ENCODE peak calls at places on chromosomes 13 and 19, in five cellular contexts. O is spleen, R is breast epithelium, J is sigmoid colon, Q is SK-N-MC. C is an unnamed sample.

GRCh38 chr19:47239610-47240296 is 8.8 kb upstream of the BBC3 start:
- DNase-seq in Q (no peak), O (peak), R (no peak), J (peak), C (no peak)

GRCh38 chr13:30334663-30335386 is 27.5 kb upstream of the KATNAL1 start:
- DNase-seq in Q (no peak), O (no peak), J (no peak), R (no peak), C (no peak)

GRCh38 chr13:37944476-37945442 is 75.2 kb upstream of the TRPC4 start:
- DNase-seq in Q (no peak), J (no peak), O (no peak), R (no peak), C (no peak)

GRCh38 chr13:101523154-101523669 is 70.7 kb downstream of the ITGBL1 start:
- DNase-seq in Q (no peak), R (no peak), J (no peak), O (no peak), C (no peak)

GRCh38 chr19:3108775-3109174 is 14.6 kb downstream of the GNA11 start:
- DNase-seq in R (no peak), J (no peak), Q (no peak), O (peak), C (no peak)

GRCh38 chr13:107299717-107300116 is 731.8 kb upstream of the ARGLU1 start:
- DNase-seq in Q (no peak), J (no peak), O (no peak), R (no peak), C (no peak)

GRCh38 chr13:33229446-33230177 is 55.9 kb downstream of the STARD13 start:
- DNase-seq in R (no peak), Q (no peak), J (no peak), O (no peak), C (no peak)

GRCh38 chr19:13056052-13056660 is 46.5 kb downstream of the LYL1 start:
- DNase-seq in Q (no peak), R (no peak), J (peak), O (no peak), C (no peak)

GRCh38 chr13:37889102-37889501 is 19.5 kb upstream of the TRPC4 start:
- DNase-seq in R (no peak), J (no peak), Q (no peak), O (no peak), C (no peak)

GRCh38 chr19:8044018-8044417 is 8.5 kb upstream of the CCL25 start:
- DNase-seq in Q (no peak), J (no peak), R (no peak), O (peak), C (no peak)

GRCh38 chr19:1189419-1189818 is 15.4 kb upstream of the SBNO2 start:
- DNase-seq in J (no peak), Q (no peak), R (no peak), O (no peak), C (no peak)

GRCh38 chr19:21109116-21109515 is 27.1 kb downstream of the ZNF714 start:
- DNase-seq in O (no peak), J (no peak), Q (no peak), R (no peak), C (no peak)

GRCh38 chr19:15640294-15640903 is at the start of gene CYP4F3:
- DNase-seq in J (no peak), R (peak), Q (no peak), O (peak), C (no peak)
- H3K27ac ChIP-seq in J (no peak), R (no peak), Q (no peak), O (peak), C (no peak)

GRCh38 chr13:109592776-109593175 is 193.6 kb downstream of the IRS2 start:
- DNase-seq in O (no peak), J (no peak), Q (no peak), R (no peak), C (no peak)
- TF ChIP-seq POLR2AphosphoS5 in O (no peak), J (no peak), Q (no peak), R (no peak), C (no peak)

DNA sequence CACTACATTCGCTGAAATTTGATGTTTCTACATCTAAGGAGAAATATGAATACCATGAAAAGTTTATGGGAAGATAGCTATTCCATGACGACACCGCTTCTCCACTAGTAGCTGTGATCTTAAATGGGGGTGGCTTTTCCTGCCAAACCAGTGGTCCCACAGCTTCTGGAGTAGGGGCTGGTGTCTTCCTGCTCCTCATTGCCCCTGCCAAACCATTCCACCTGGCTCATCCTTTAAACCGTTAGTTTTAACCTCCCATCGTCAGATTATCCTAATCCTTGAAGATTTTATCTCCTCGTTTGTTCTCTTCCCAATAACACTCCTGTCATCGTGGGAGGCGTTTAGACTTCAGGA is 568 bp upstream of the ZNF230 start:
- DNase-seq in J (no peak), O (no peak), Q (no peak), R (no peak), C (no peak)
- H3K27ac ChIP-seq in J (peak), O (peak), Q (no peak), R (peak), C (peak)

GRCh38 chr19:48424694-48425219 is 21.0 kb upstream of the GRWD1 start:
- DNase-seq in Q (no peak), O (no peak), J (no peak), R (no peak), C (no peak)
- TF ChIP-seq POLR2AphosphoS5 in Q (peak), O (no peak), J (no peak), R (no peak), C (no peak)

DNA sequence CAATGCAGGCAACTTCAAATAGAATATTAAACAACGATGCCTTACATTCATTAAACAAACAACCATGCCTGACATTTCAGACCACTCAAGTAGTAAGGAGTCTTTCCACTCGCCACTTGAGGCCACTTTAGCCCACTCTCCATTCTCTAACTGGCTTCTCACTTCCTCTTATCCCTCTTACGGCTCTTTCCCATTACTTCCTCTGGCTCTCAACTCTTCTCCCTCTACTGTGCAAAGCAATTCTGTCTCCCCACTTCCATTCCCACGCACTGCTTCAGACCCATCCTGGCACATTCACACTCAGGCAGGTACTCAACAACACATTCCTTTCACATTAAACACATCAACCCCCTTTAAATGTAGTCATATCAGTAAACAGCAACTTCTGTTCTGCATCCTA is 229.8 kb upstream of the IPO5 start:
- DNase-seq in O (no peak), Q (no peak), R (no peak), J (no peak), C (no peak)
- H3K27ac ChIP-seq in O (no peak), Q (no peak), R (no peak), J (no peak), C (no peak)

GRCh38 chr13:64078480-64078936 is 2662.9 kb upstream of the PCDH20 start:
- DNase-seq in O (no peak), J (peak), R (no peak), Q (no peak), C (no peak)
- TF ChIP-seq POLR2AphosphoS5 in O (no peak), J (no peak), R (no peak), Q (no peak), C (no peak)

GRCh38 chr19:28424041-28424440 is 788.9 kb downstream of the UQCRFS1 start:
- DNase-seq in Q (no peak), R (no peak), O (no peak), J (no peak), C (no peak)

GRCh38 chr19:28424662-28425430 is 788.1 kb downstream of the UQCRFS1 start:
- DNase-seq in R (no peak), J (no peak), O (no peak), Q (no peak), C (no peak)

GRCh38 chr19:28426902-28427232 is 786.1 kb downstream of the UQCRFS1 start:
- DNase-seq in Q (no peak), O (no peak), J (no peak), R (no peak), C (no peak)

GRCh38 chr19:28426110-28426901 is 786.6 kb downstream of the UQCRFS1 start:
- DNase-seq in O (no peak), R (no peak), Q (no peak), J (no peak), C (no peak)

GRCh38 chr19:28425431-28425931 is 787.5 kb downstream of the UQCRFS1 start:
- DNase-seq in R (no peak), Q (no peak), O (no peak), J (no peak), C (no peak)
- H3K27ac ChIP-seq in R (no peak), Q (no peak), O (no peak), J (no peak), C (no peak)

GRCh38 chr13:76004411-76004810 is 368.3 kb downstream of the LMO7 start:
- DNase-seq in Q (no peak), R (no peak), O (no peak), J (no peak), C (no peak)

GRCh38 chr13:75995966-75996365 is 359.8 kb downstream of the LMO7 start:
- DNase-seq in Q (no peak), J (no peak), R (no peak), O (no peak), C (no peak)

GRCh38 chr13:75996582-75996981 is 360.5 kb downstream of the LMO7 start:
- DNase-seq in O (no peak), R (no peak), Q (no peak), J (no peak), C (no peak)

DNA sequence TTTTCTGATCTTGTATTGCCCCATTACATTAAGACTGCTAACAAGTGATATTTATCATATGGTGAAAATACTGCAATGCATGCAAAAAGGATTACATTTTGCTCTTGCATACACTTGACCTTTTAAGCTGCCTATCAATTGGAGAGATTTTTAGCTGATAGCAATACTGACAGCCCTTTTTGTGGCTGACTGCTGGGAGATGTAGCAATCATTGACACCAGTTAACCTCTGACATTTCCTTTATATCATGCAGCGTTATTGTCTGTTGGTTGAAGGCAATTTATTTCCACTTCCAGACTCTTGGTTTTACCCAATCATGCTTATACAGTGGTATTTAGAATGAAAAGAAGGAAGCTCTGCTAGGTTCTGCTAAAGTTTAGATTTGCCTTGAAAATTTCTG is 364.0 kb downstream of the LMO7 start:
- DNase-seq in R (no peak), J (no peak), O (no peak), Q (no peak), C (no peak)
- TF ChIP-seq POLR2AphosphoS5 in R (no peak), J (no peak), O (no peak), Q (no peak), C (no peak)

DNA sequence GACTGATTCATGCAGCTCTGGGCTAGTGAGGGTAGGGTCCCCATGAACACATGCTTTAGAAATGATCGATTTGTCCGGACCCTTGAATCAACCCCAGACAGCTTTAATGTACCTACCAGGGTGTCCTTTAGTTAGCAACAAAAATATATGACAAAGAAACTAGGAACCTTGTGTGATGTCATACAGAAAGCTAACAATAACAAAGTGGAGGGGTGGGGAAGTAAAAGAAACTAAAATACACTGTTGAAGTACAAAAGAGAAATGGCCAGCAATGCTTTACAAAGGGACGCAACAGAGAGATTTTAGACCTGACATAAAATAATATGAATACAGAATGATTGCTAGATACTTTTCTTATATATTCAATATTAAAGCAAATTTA is 40.0 kb downstream of the DZIP1 start:
- DNase-seq in R (no peak), J (no peak), O (no peak), Q (no peak), C (no peak)
- H3K27ac ChIP-seq in R (peak), J (peak), O (no peak), Q (no peak), C (no peak)

C was measured in Panc1.